ENCODE peak calls at places on chromosome 12, in four cellular contexts. P, V, E and X are unnamed samples.

GRCh38 chr12:121799175-121799841 is 4.5 kb upstream of the SETD1B start:
- DNase-seq in V (peak; percentile 92), E (peak; percentile 82), P (peak; percentile 76), X (no peak)

GRCh38 chr12:24679135-24679534 is 269.8 kb downstream of the BCAT1 start:
- DNase-seq in P (no peak), V (no peak), E (no peak), X (no peak)

GRCh38 chr12:49397000-49397399 is 29.7 kb downstream of the SPATS2 start:
- DNase-seq in E (no peak), P (no peak), V (no peak), X (no peak)

GRCh38 chr12:117060236-117060926 is 38.8 kb downstream of the TESC start:
- DNase-seq in V (no peak), P (no peak), E (no peak), X (no peak)

GRCh38 chr12:50550530-50551223 is 45.9 kb downstream of the DIP2B start:
- DNase-seq in E (no peak), V (no peak), P (no peak), X (no peak)

GRCh38 chr12:2008677-2009076 is 4.4 kb upstream of the DCP1B start:
- DNase-seq in E (no peak), V (no peak), P (no peak), X (no peak)

GRCh38 chr12:51383281-51383905 is 7.8 kb downstream of the GALNT6 start:
- DNase-seq in P (peak; percentile 61), E (no peak), V (no peak), X (no peak)

GRCh38 chr12:39605501-39605900 is 14.1 kb downstream of the ABCD2 start:
- DNase-seq in E (no peak), P (no peak), V (no peak), X (no peak)

GRCh38 chr12:1457901-1458300 is 136.5 kb downstream of the FBXL14 start:
- DNase-seq in P (no peak), E (peak; percentile 37), V (no peak), X (no peak)

GRCh38 chr12:107448198-107448597 is 237.4 kb upstream of the PWP1 start:
- DNase-seq in E (no peak), V (no peak), P (no peak), X (no peak)

GRCh38 chr12:13369496-13369895 is 173.0 kb downstream of the EMP1 start:
- DNase-seq in V (no peak), E (no peak), P (no peak), X (no peak)

GRCh38 chr12:33588082-33588712 is 148.6 kb upstream of the SYT10 start:
- DNase-seq in V (no peak), E (no peak), P (peak; percentile 62), X (peak; percentile 91)

GRCh38 chr12:26224657-26225056 is 29.3 kb downstream of the SSPN start:
- DNase-seq in E (no peak), P (no peak), V (no peak), X (no peak)

GRCh38 chr12:26226629-26227375 is 31.4 kb downstream of the SSPN start:
- DNase-seq in V (peak; percentile 59), P (no peak), E (peak; percentile 41), X (no peak)

GRCh38 chr12:26229910-26230309 is 34.5 kb downstream of the SSPN start:
- DNase-seq in E (no peak), P (no peak), V (no peak), X (no peak)

GRCh38 chr12:26227376-26227775 is 32.0 kb downstream of the SSPN start:
- DNase-seq in V (no peak), E (no peak), P (no peak), X (no peak)

GRCh38 chr12:26226119-26226518 is 30.7 kb downstream of the SSPN start:
- DNase-seq in V (no peak), E (no peak), P (no peak), X (no peak)
- H3K4me3 ChIP-seq in V (peak overlapping the region; percentile 63), E (peak overlapping the region; percentile 37), P (no peak overlapping the region), X (peak overlapping the region; percentile 50)

DNA sequence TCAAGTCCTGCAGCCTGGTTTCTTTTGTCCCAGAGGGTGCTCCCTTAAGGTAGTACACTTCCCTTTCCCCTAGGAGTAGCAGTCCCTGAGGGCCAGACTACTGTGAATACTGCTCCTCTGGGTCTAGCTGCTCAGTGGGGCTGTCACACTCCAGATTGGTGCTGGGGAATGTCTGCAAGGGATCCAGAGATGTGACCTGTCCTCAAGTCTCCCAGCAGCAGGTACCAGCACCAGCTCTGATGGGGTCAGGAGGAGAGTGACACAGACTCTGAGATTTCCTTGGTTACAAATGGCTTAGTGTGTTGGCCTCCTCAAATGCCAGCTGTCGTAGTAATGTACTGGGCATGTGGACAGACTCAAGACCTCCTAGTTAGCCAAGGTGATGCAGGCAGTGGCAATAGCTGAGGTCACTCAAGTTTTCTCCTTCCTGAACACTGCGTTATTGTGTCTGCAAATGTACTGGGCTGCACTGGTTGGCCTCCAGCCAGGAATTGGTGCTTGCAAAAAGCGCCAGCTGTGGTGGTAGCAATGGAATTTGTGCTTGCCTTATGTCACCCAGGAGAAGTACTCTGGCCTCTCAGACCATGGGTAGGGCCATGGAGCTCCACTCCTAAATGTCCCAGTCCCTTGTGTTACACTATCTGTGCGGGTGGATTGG is 36.4 kb upstream of the AEBP2 start:
- DNase-seq in V (no peak), P (no peak), E (peak; percentile 35), X (peak; percentile 82)
- TF ChIP-seq CTCF in V (no peak), P (no peak), E (no peak), X (peak; percentile 21)

GRCh38 chr12:53217930-53218307 is 10.9 kb upstream of the ITGB7 start:
- DNase-seq in V (no peak), E (no peak), P (no peak), X (no peak)
- H3K4me3 ChIP-seq in V (peak overlapping the region; percentile 71), E (peak overlapping the region; percentile 83), P (no peak overlapping the region), X (peak overlapping the region; percentile 16)

GRCh38 chr12:4031703-4032291 is 158.6 kb upstream of the PARP11 start:
- DNase-seq in P (no peak), V (no peak), E (peak; percentile 30), X (no peak)
- TF ChIP-seq CTCF in P (no peak), V (no peak), E (no peak), X (peak; percentile 32)

DNA sequence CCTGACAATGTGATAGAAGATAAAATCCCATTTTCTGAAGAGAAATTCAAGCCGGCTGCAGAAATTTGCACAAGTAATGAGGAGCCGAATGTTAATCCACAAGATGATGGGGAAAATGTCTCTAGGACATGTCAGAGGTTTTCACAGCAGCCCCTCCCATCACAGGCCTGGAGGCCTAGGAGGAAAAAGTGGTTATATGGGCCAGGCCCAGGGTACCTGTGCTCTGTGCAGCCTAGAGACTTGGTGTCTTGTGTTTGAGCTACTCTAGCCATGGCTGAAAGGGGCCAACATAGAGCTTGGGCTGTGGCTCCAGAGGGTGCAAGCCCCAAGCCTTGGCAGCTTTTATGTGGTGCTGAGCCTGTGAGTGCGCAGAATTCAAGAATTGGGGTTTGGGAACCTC is 7.4 kb downstream of the LACRT start:
- DNase-seq in P (no peak), V (no peak), E (no peak), X (no peak)
- H3K4me3 ChIP-seq in P (no peak overlapping the region), V (no peak overlapping the region), E (no peak overlapping the region), X (no peak overlapping the region)

DNA sequence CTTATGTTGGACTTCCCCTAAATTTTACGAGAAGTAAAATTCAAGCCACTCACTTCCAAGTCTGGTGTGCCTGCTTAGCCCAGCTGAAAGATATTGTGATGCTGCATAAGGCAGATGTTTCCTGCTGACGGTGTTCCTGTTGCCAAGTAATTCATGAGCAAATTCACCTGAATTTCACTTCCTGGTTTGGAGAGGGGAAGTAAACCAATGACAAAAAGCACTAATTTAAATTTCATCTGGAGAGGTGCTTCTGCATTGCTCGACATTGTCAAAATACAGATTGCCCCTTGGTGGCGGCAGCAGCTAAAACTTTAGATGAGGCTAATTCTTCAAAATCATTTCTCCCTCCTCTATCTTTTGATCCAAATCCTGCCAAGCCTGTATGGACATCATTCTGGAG is 281.1 kb downstream of the AACS start:
- DNase-seq in V (no peak), P (peak; percentile 41), E (no peak), X (no peak)
- TF ChIP-seq CTCF in V (no peak), P (peak; percentile 16), E (no peak), X (no peak)

GRCh38 chr12:57242329-57242690 is 8.7 kb downstream of the STAC3 start:
- DNase-seq in E (peak; percentile 63), V (peak; percentile 91), P (no peak), X (no peak)

GRCh38 chr12:57244306-57244696 is 6.7 kb downstream of the STAC3 start:
- DNase-seq in V (peak; percentile 39), P (no peak), E (no peak), X (no peak)

GRCh38 chr12:57241556-57242310 is 9.3 kb downstream of the STAC3 start:
- DNase-seq in V (peak; percentile 67), E (no peak), P (no peak), X (no peak)

GRCh38 chr12:57242691-57243454 is 8.1 kb downstream of the STAC3 start:
- DNase-seq in V (peak; percentile 76), E (peak; percentile 57), P (peak; percentile 86), X (no peak)

DNA sequence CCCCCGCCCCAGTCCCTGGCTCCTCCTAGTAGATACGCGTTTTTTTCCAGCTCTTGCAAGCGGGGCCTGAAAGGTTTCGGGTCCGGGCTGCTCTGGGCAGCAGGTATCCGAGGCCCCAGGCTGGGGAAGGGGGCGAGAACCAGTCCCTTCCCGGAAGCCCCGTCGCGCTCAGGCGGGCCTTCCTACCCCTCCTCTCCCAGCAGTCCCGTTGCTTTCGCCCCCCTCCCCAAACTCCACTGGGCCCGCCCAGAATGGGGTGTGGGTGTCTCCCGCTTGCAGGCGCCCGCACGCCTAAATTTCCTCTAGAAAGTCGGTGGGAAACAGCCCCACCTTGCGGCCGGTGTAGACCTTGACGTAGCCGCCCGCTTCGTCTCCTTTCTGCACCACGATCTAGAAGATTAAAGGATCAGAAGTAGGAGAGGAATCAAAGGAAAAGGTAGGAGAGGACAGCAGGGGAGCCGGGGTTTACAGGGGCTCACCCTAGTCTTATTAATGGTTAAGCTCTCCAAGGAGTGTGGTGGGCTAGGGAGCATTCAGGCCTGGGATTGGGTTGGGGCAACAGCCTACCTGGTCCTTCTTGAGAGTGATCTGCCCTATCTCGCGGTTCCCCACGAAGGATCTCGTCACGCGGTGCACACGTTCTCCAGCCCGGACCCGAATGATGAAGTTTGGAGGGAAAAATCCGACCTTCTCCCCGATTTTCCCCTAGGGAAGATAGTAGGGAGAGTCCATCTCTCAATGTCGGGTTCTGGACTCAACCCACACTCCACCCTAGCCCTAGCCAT is 7.3 kb downstream of the STAC3 start:
- DNase-seq in P (peak; percentile 82), V (peak; percentile 86), E (peak; percentile 77), X (no peak)
- H3K4me3 ChIP-seq in P (peak overlapping the region; percentile 68), V (peak overlapping the region; percentile 56), E (peak overlapping the region; percentile 45), X (peak overlapping the region; percentile 20)

GRCh38 chr12:109308534-109309440 is at the start of gene FOXN4:
- DNase-seq in V (no peak), P (no peak), E (no peak), X (no peak)
- TF ChIP-seq CTCF in V (no peak), P (no peak), E (no peak), X (no peak)

DNA sequence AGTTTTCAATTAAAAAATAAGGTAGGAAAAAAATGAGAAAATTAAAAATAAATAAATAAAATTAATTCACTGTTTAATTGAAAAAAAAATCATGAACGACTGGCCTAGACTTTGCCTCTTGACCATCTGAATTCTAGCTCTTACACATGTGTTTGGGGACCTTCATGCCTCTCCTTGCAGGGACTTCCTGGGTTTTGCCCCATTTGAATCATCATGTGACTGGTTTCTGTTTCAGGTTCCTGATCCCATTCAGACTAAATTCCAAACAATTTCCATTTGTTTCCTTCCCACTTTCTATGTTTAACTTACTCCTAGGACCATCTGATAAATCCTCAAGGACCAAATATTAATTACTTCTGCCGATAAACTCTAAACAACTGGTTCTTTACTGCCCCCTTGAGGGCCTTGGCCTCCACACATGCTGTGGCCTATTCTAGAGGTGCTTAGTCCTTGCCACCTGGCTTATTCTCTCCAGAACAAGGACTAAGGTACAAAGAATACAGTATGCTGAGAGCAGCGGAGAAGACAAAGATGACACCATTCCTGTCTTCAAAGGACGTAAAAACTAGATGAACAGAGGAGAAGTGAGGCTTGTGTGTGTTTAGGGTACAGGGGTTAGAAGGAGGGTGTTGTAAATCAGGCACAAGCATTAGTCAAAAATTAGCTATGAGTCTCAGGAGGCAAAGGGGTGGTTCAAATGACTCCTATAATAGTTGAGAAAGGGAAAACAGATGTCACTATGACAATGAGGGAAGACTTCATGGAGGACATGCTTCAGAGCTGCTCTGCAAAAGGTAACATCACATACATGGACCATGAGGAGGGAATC is 125.8 kb upstream of the AVPR1A start:
- DNase-seq in P (peak; percentile 59), V (no peak), E (no peak), X (no peak)
- H3K4me3 ChIP-seq in P (no peak overlapping the region), V (no peak overlapping the region), E (no peak overlapping the region), X (no peak overlapping the region)